ENCODE peak calls at places on chromosomes 3 and 15, in seven cellular contexts. One of them, this sample, is unnamed.

GRCh38 chr3:149487598-149488197 is 13.2 kb downstream of the TM4SF4 start:
- DNase-seq in HEK293T: peak
- DNase-seq in ascending aorta: no peak
- DNase-seq in COR-L47: peak
- DNase-seq in activated CD4-positive, alpha-beta T cell treated with anti-CD3 and anti-CD28 coated beads, Interleukin-2, amount 10 ng/mL, durations not matched to agents 7 days and 5 days: peak
- DNase-seq in activated naive CD8-positive, alpha-beta T cell treated with anti-CD3 and anti-CD28 coated beads, Interleukin-2, amount 50 U/mL, for 24 hours: peak
- DNase-seq in T-helper 17 cell: no peak
- DNase-seq in this sample: no peak

GRCh38 chr3:37072892-37073291 is 79.6 kb downstream of the MLH1 start:
- DNase-seq in ascending aorta: no peak
- DNase-seq in activated naive CD8-positive, alpha-beta T cell treated with anti-CD3 and anti-CD28 coated beads, Interleukin-2, amount 50 U/mL, for 24 hours: peak
- DNase-seq in T-helper 17 cell: no peak
- DNase-seq in HEK293T: no peak
- DNase-seq in activated CD4-positive, alpha-beta T cell treated with anti-CD3 and anti-CD28 coated beads, Interleukin-2, amount 10 ng/mL, durations not matched to agents 7 days and 5 days: no peak
- DNase-seq in COR-L47: peak
- DNase-seq in this sample: peak

GRCh38 chr3:177306252-177306651 is 109.0 kb upstream of the TBL1XR1 start:
- DNase-seq in activated naive CD8-positive, alpha-beta T cell treated with anti-CD3 and anti-CD28 coated beads, Interleukin-2, amount 50 U/mL, for 24 hours: no peak
- DNase-seq in COR-L47: no peak
- DNase-seq in activated CD4-positive, alpha-beta T cell treated with anti-CD3 and anti-CD28 coated beads, Interleukin-2, amount 10 ng/mL, durations not matched to agents 7 days and 5 days: no peak
- DNase-seq in T-helper 17 cell: no peak
- DNase-seq in ascending aorta: no peak
- DNase-seq in HEK293T: no peak
- DNase-seq in this sample: no peak

GRCh38 chr3:15616053-15616452 is 14.5 kb downstream of the BTD start:
- DNase-seq in T-helper 17 cell: no peak
- DNase-seq in activated naive CD8-positive, alpha-beta T cell treated with anti-CD3 and anti-CD28 coated beads, Interleukin-2, amount 50 U/mL, for 24 hours: no peak
- DNase-seq in HEK293T: no peak
- DNase-seq in COR-L47: no peak
- DNase-seq in activated CD4-positive, alpha-beta T cell treated with anti-CD3 and anti-CD28 coated beads, Interleukin-2, amount 10 ng/mL, durations not matched to agents 7 days and 5 days: no peak
- DNase-seq in ascending aorta: no peak
- DNase-seq in this sample: no peak

GRCh38 chr3:102182162-102182561 is 252.7 kb upstream of the ZPLD1 start:
- DNase-seq in COR-L47: no peak
- DNase-seq in activated CD4-positive, alpha-beta T cell treated with anti-CD3 and anti-CD28 coated beads, Interleukin-2, amount 10 ng/mL, durations not matched to agents 7 days and 5 days: no peak
- DNase-seq in ascending aorta: no peak
- DNase-seq in T-helper 17 cell: no peak
- DNase-seq in HEK293T: no peak
- DNase-seq in activated naive CD8-positive, alpha-beta T cell treated with anti-CD3 and anti-CD28 coated beads, Interleukin-2, amount 50 U/mL, for 24 hours: no peak
- DNase-seq in this sample: no peak

GRCh38 chr3:131960324-131960723 is 74.5 kb downstream of the CPNE4 start:
- DNase-seq in COR-L47: no peak
- DNase-seq in HEK293T: no peak
- DNase-seq in T-helper 17 cell: no peak
- DNase-seq in ascending aorta: no peak
- DNase-seq in activated naive CD8-positive, alpha-beta T cell treated with anti-CD3 and anti-CD28 coated beads, Interleukin-2, amount 50 U/mL, for 24 hours: no peak
- DNase-seq in activated CD4-positive, alpha-beta T cell treated with anti-CD3 and anti-CD28 coated beads, Interleukin-2, amount 10 ng/mL, durations not matched to agents 7 days and 5 days: no peak
- DNase-seq in this sample: no peak

GRCh38 chr3:23183731-23184130 is 19.4 kb upstream of the UBE2E2 start:
- DNase-seq in COR-L47: no peak
- DNase-seq in activated naive CD8-positive, alpha-beta T cell treated with anti-CD3 and anti-CD28 coated beads, Interleukin-2, amount 50 U/mL, for 24 hours: no peak
- DNase-seq in T-helper 17 cell: no peak
- DNase-seq in HEK293T: peak
- DNase-seq in ascending aorta: no peak
- DNase-seq in activated CD4-positive, alpha-beta T cell treated with anti-CD3 and anti-CD28 coated beads, Interleukin-2, amount 10 ng/mL, durations not matched to agents 7 days and 5 days: no peak
- DNase-seq in this sample: peak

GRCh38 chr15:73923488-73924164 is 2.6 kb upstream of the LOXL1 start:
- DNase-seq in HEK293T: no peak
- DNase-seq in activated naive CD8-positive, alpha-beta T cell treated with anti-CD3 and anti-CD28 coated beads, Interleukin-2, amount 50 U/mL, for 24 hours: no peak
- DNase-seq in T-helper 17 cell: no peak
- DNase-seq in COR-L47: no peak
- DNase-seq in activated CD4-positive, alpha-beta T cell treated with anti-CD3 and anti-CD28 coated beads, Interleukin-2, amount 10 ng/mL, durations not matched to agents 7 days and 5 days: no peak
- DNase-seq in ascending aorta: no peak
- DNase-seq in this sample: no peak

GRCh38 chr3:149554826-149555225 is 80.3 kb downstream of the TM4SF4 start:
- DNase-seq in ascending aorta: no peak
- DNase-seq in COR-L47: no peak
- DNase-seq in activated CD4-positive, alpha-beta T cell treated with anti-CD3 and anti-CD28 coated beads, Interleukin-2, amount 10 ng/mL, durations not matched to agents 7 days and 5 days: no peak
- DNase-seq in HEK293T: no peak
- DNase-seq in activated naive CD8-positive, alpha-beta T cell treated with anti-CD3 and anti-CD28 coated beads, Interleukin-2, amount 50 U/mL, for 24 hours: no peak
- DNase-seq in T-helper 17 cell: no peak
- DNase-seq in this sample: no peak

GRCh38 chr15:26443321-26443720 is 329.5 kb downstream of the GABRB3 start:
- DNase-seq in COR-L47: no peak
- DNase-seq in ascending aorta: no peak
- DNase-seq in activated CD4-positive, alpha-beta T cell treated with anti-CD3 and anti-CD28 coated beads, Interleukin-2, amount 10 ng/mL, durations not matched to agents 7 days and 5 days: no peak
- DNase-seq in HEK293T: no peak
- DNase-seq in T-helper 17 cell: no peak
- DNase-seq in activated naive CD8-positive, alpha-beta T cell treated with anti-CD3 and anti-CD28 coated beads, Interleukin-2, amount 50 U/mL, for 24 hours: no peak
- DNase-seq in this sample: no peak

GRCh38 chr3:176767385-176767784 is 429.9 kb downstream of the TBL1XR1 start:
- DNase-seq in activated CD4-positive, alpha-beta T cell treated with anti-CD3 and anti-CD28 coated beads, Interleukin-2, amount 10 ng/mL, durations not matched to agents 7 days and 5 days: no peak
- DNase-seq in HEK293T: no peak
- DNase-seq in COR-L47: no peak
- DNase-seq in ascending aorta: peak
- DNase-seq in activated naive CD8-positive, alpha-beta T cell treated with anti-CD3 and anti-CD28 coated beads, Interleukin-2, amount 50 U/mL, for 24 hours: no peak
- DNase-seq in T-helper 17 cell: no peak
- DNase-seq in this sample: peak

GRCh38 chr3:36957072-36957471 is 12.2 kb upstream of the TRANK1 start:
- DNase-seq in HEK293T: no peak
- DNase-seq in activated naive CD8-positive, alpha-beta T cell treated with anti-CD3 and anti-CD28 coated beads, Interleukin-2, amount 50 U/mL, for 24 hours: no peak
- DNase-seq in COR-L47: no peak
- DNase-seq in activated CD4-positive, alpha-beta T cell treated with anti-CD3 and anti-CD28 coated beads, Interleukin-2, amount 10 ng/mL, durations not matched to agents 7 days and 5 days: no peak
- DNase-seq in T-helper 17 cell: no peak
- DNase-seq in ascending aorta: no peak
- DNase-seq in this sample: no peak

GRCh38 chr3:96101013-96101412 is 713.4 kb upstream of the EPHA6 start:
- DNase-seq in ascending aorta: no peak
- DNase-seq in COR-L47: no peak
- DNase-seq in HEK293T: no peak
- DNase-seq in activated CD4-positive, alpha-beta T cell treated with anti-CD3 and anti-CD28 coated beads, Interleukin-2, amount 10 ng/mL, durations not matched to agents 7 days and 5 days: no peak
- DNase-seq in T-helper 17 cell: no peak
- DNase-seq in activated naive CD8-positive, alpha-beta T cell treated with anti-CD3 and anti-CD28 coated beads, Interleukin-2, amount 50 U/mL, for 24 hours: no peak
- DNase-seq in this sample: peak

GRCh38 chr15:88382482-88382983 is 84.7 kb downstream of the MRPL46 start:
- DNase-seq in HEK293T: no peak
- DNase-seq in T-helper 17 cell: no peak
- DNase-seq in COR-L47: no peak
- DNase-seq in ascending aorta: no peak
- DNase-seq in activated naive CD8-positive, alpha-beta T cell treated with anti-CD3 and anti-CD28 coated beads, Interleukin-2, amount 50 U/mL, for 24 hours: no peak
- DNase-seq in activated CD4-positive, alpha-beta T cell treated with anti-CD3 and anti-CD28 coated beads, Interleukin-2, amount 10 ng/mL, durations not matched to agents 7 days and 5 days: no peak
- DNase-seq in this sample: no peak

GRCh38 chr3:6449099-6449498 is 411.8 kb upstream of the GRM7 start:
- DNase-seq in COR-L47: no peak
- DNase-seq in HEK293T: no peak
- DNase-seq in activated naive CD8-positive, alpha-beta T cell treated with anti-CD3 and anti-CD28 coated beads, Interleukin-2, amount 50 U/mL, for 24 hours: no peak
- DNase-seq in activated CD4-positive, alpha-beta T cell treated with anti-CD3 and anti-CD28 coated beads, Interleukin-2, amount 10 ng/mL, durations not matched to agents 7 days and 5 days: no peak
- DNase-seq in ascending aorta: no peak
- DNase-seq in T-helper 17 cell: no peak
- DNase-seq in this sample: no peak